ENCODE peak calls at places on chromosomes 13 and 19, in seven cellular contexts. O, Q, B, Y, U, P and N are unnamed samples.

GRCh38 chr19:45368127-45368526 is 2.2 kb downstream of the ERCC2 start:
- DNase-seq in Q (no peak), U (no peak), P (no peak), O (no peak), B (no peak), Y (no peak), N (no peak)

GRCh38 chr19:46265217-46265828 is 31.5 kb upstream of the HIF3A start:
- DNase-seq in Y (peak), B (no peak), P (peak), O (peak), Q (peak), U (peak), N (peak)

GRCh38 chr19:30802424-30803013 is 430.3 kb downstream of the ZNF536 start:
- DNase-seq in Q (no peak), Y (no peak), B (no peak), P (no peak), O (no peak), U (no peak), N (no peak)

GRCh38 chr19:34938886-34939285 is 12.2 kb downstream of the ZNF30 start:
- DNase-seq in Q (no peak), P (no peak), O (no peak), U (no peak), Y (no peak), B (no peak), N (no peak)

GRCh38 chr13:37666036-37666435 is 67.5 kb upstream of the POSTN start:
- DNase-seq in P (no peak), Q (no peak), O (no peak), U (no peak), B (no peak), Y (no peak), N (no peak)

GRCh38 chr19:54420383-54421168 is 5.3 kb downstream of the TTYH1 start:
- DNase-seq in B (no peak), O (no peak), P (peak), U (no peak), Q (no peak), Y (peak), N (peak)

GRCh38 chr13:60261432-60262351 is 98.0 kb upstream of the DIAPH3 start:
- DNase-seq in U (peak), Y (peak), B (no peak), P (peak), O (no peak), Q (no peak), N (peak)

GRCh38 chr19:39497850-39498261 is 891 bp upstream of the DLL3 start:
- DNase-seq in Y (peak), U (peak), Q (no peak), P (peak), O (peak), B (no peak), N (peak)

GRCh38 chr19:2976609-2977000 is 759 bp upstream of the TLE6 start:
- DNase-seq in Q (no peak), Y (peak), P (peak), U (no peak), O (no peak), B (no peak), N (no peak)
- H3K4me3 ChIP-seq in Q (peak), Y (peak), P (peak), U (peak), O (peak), B (peak), N (peak)

GRCh38 chr13:73535341-73535740 is 476.5 kb downstream of the KLF5 start:
- DNase-seq in O (peak), U (no peak), B (no peak), Q (no peak), P (no peak), Y (no peak), N (no peak)
- H3K27ac ChIP-seq in O (no peak), U (no peak), B (no peak), Q (no peak), P (no peak), Y (no peak), N (no peak)

GRCh38 chr19:4390017-4390861 is 10.1 kb downstream of the SH3GL1 start:
- DNase-seq in P (peak), B (no peak), Q (no peak), U (no peak), O (no peak), Y (peak), N (peak)

GRCh38 chr19:4389064-4389375 is 11.3 kb downstream of the SH3GL1 start:
- DNase-seq in Y (no peak), Q (no peak), U (no peak), B (no peak), O (no peak), P (no peak), N (no peak)

GRCh38 chr19:4388171-4389063 is 11.9 kb downstream of the SH3GL1 start:
- DNase-seq in Y (peak), U (no peak), P (no peak), Q (no peak), B (no peak), O (peak), N (no peak)

GRCh38 chr19:4390862-4391693 is 9.3 kb downstream of the SH3GL1 start:
- DNase-seq in B (no peak), P (no peak), O (no peak), Q (no peak), U (no peak), Y (no peak), N (no peak)

DNA sequence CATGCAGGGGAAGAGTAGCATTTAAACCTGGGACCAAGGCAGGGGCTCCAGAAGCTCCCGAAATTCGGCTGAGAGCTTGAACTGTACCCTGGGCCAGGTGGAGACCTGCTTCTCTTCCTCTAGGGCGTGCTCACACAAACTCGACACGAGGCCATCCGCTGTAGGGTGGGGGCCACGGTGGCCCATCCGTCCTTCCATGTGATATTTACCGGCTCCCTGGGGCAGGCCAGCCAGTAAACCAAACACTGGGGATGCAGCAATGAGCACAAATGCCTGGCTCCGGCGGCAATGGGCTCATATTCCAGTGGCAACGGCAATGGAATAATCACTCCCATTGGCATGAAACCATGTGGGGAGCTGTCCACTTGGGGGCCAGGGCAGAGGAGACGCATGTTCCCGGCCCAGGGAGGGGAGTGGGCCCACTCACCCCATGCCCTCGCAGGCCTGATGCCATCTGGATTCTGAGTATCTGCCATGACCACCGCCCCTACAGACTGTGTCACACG is 10.8 kb downstream of the SH3GL1 start:
- DNase-seq in Y (no peak), P (no peak), O (no peak), Q (no peak), U (no peak), B (no peak), N (no peak)
- H3K4me3 ChIP-seq in Y (no peak), P (peak), O (no peak), Q (no peak), U (no peak), B (no peak), N (peak)

DNA sequence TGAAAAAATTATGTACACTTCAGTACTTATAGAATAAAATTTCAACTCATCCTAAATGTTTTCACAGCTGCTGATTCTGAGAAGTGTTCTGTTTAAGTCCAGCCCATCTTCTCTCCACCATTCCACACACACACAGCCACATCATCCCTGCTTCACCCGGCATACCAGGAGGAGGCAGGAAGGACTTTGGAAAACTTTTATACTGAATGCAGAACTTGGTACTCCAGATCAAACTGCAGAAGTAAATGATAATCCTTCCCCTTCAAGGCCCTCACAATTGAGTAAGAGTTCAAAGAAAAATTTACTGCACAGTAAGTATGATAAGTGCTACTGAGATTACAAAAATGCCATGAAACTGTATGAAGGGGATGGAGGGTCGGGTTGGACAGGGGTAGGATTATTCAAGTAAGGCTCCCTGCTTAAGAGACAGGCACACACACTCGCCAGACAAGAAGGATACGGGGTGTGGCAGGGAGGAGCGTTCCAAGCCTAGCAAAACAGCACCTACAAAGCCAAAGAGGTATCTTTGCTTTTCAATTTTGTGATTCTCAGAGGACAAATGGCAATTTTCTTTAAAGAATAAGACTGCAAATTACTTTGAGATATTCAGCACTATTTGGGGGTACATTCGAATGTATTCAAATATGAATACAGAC is 2.6 kb downstream of the USP12 start:
- DNase-seq in Q (no peak), B (no peak), O (peak), P (no peak), Y (no peak), U (peak), N (no peak)
- H3K27ac ChIP-seq in Q (no peak), B (peak), O (no peak), P (no peak), Y (no peak), U (peak), N (no peak)

GRCh38 chr19:33225458-33225925 is at the start of gene SLC7A10:
- DNase-seq in U (no peak), Q (no peak), O (no peak), B (no peak), P (peak), Y (peak), N (peak)
- H3K4me3 ChIP-seq in U (peak), Q (peak), O (no peak), B (no peak), P (peak), Y (peak), N (no peak)

DNA sequence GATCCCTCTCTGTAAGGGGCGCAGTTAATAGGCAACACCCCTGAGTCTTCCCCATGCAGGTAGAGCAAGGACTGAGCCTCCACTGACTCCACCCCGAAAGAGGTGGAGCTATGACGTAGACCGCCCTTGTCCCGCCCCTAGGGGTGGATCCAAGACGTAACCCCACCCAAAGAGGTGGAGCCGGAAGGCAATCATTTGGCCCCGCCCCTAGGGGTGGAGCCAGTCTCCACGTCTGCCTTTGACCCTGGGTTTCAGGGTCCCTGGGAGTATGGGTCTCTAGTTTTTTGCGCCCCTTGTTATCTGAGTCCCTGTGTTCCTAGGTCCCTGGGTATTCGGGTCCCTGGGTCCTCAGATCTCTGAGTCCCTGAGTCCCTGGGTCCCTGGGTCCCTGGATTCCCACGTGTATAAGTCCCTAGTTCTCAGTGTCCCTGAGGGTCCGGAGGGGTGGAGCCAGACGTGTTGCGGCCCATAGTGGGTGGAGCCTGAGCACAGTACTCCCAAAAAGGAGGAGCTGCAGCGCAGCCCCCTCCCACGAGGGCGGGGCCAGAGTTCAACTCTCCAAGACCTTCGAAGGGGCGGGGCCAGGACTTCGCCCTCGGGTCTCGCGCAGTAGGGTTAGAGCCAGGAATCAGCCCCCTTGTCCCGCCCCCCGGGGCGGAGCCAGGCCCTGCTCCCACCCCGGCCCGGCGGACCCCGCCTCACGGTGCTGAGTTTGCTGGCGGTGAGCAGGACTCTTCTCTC is 5.3 kb downstream of the DENND1C start:
- DNase-seq in B (no peak), U (peak), Q (peak), O (peak), Y (peak), P (peak), N (peak)
- H3K27ac ChIP-seq in B (no peak), U (no peak), Q (no peak), O (no peak), Y (no peak), P (no peak), N (no peak)